ENCODE peak calls at places on chromosome 21, in six cellular contexts. One of them, this sample, is unnamed. For H3K4me1, the result is how much of the 10 kb centered on the place peaks cover.

GRCh38 chr21:33039542-33039941 is 13.8 kb downstream of the OLIG2 start:
- DNase-seq in thoracic aorta: no peak
- DNase-seq in small intestine: no peak
- DNase-seq in body of pancreas: no peak
- DNase-seq in prostate gland: no peak
- DNase-seq in HCT116: no peak
- DNase-seq in this sample: no peak

GRCh38 chr21:39022035-39022900 is 161.0 kb downstream of the PSMG1 start:
- DNase-seq in thoracic aorta: no peak
- DNase-seq in small intestine: peak
- DNase-seq in body of pancreas: no peak
- DNase-seq in prostate gland: no peak
- DNase-seq in HCT116: no peak
- DNase-seq in this sample: no peak

GRCh38 chr21:46153259-46154154 is 1.9 kb downstream of the FTCD start:
- DNase-seq in thoracic aorta: peak
- DNase-seq in small intestine: peak
- DNase-seq in body of pancreas: peak
- DNase-seq in prostate gland: peak
- DNase-seq in HCT116: no peak
- DNase-seq in this sample: peak

GRCh38 chr21:37862536-37862935 is 53.7 kb downstream of the KCNJ6 start:
- DNase-seq in thoracic aorta: no peak
- DNase-seq in small intestine: peak
- DNase-seq in body of pancreas: no peak
- DNase-seq in prostate gland: no peak
- DNase-seq in HCT116: no peak
- DNase-seq in this sample: no peak

GRCh38 chr21:42621166-42621827 is 32.1 kb upstream of the PDE9A start:
- DNase-seq in thoracic aorta: no peak
- DNase-seq in small intestine: peak
- DNase-seq in body of pancreas: no peak
- DNase-seq in prostate gland: no peak
- DNase-seq in HCT116: no peak
- DNase-seq in this sample: no peak

GRCh38 chr21:38696617-38697016 is 109.1 kb upstream of the ETS2 start:
- DNase-seq in thoracic aorta: no peak
- DNase-seq in small intestine: no peak
- DNase-seq in body of pancreas: no peak
- DNase-seq in prostate gland: no peak
- DNase-seq in HCT116: no peak
- DNase-seq in this sample: no peak

GRCh38 chr21:43865471-43866181 is 603 bp downstream of the AGPAT3 start:
- DNase-seq in thoracic aorta: no peak
- DNase-seq in small intestine: peak
- DNase-seq in body of pancreas: peak
- DNase-seq in prostate gland: no peak
- DNase-seq in HCT116: no peak
- DNase-seq in this sample: no peak

GRCh38 chr21:42121792-42122191 is 50.7 kb downstream of the UMODL1 start:
- DNase-seq in thoracic aorta: no peak
- DNase-seq in small intestine: peak
- DNase-seq in body of pancreas: no peak
- DNase-seq in prostate gland: peak
- DNase-seq in HCT116: no peak
- DNase-seq in this sample: no peak

GRCh38 chr21:44959376-44960091 is 19.7 kb downstream of the SLX9 start:
- DNase-seq in thoracic aorta: no peak
- DNase-seq in small intestine: no peak
- DNase-seq in body of pancreas: no peak
- DNase-seq in prostate gland: no peak
- DNase-seq in HCT116: no peak
- DNase-seq in this sample: no peak
- H3K4me1 ChIP-seq in thoracic aorta: half or more
- H3K4me1 ChIP-seq in small intestine: under half
- H3K4me1 ChIP-seq in body of pancreas: under half
- H3K4me1 ChIP-seq in prostate gland: under half
- H3K4me1 ChIP-seq in HCT116: under half
- H3K4me1 ChIP-seq in this sample: under half

DNA sequence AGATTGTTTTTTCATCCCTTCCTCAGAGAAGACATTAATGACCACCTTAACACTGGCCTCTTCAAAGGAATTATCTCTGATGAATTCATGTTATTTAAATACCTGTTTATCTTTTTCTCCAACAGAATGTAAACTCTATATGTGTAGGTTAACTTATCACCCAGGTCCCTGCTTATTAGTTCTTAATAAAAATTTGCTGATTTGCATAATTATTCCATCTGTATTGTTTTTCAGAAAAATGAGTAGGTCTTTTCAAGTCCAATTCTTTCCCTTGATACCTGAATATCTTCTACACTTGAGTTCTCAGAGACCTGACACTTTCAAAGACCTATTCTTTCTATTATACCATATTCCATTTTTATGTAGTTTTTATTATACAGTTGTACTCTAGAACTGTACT is 886.7 kb upstream of the TMPRSS15 start:
- DNase-seq in thoracic aorta: no peak
- DNase-seq in small intestine: no peak
- DNase-seq in body of pancreas: no peak
- DNase-seq in prostate gland: no peak
- DNase-seq in HCT116: no peak
- DNase-seq in this sample: no peak
- H3K27ac ChIP-seq in thoracic aorta: no peak
- H3K27ac ChIP-seq in small intestine: no peak
- H3K27ac ChIP-seq in body of pancreas: no peak
- H3K27ac ChIP-seq in prostate gland: no peak
- H3K27ac ChIP-seq in HCT116: no peak
- H3K27ac ChIP-seq in this sample: no peak

DNA sequence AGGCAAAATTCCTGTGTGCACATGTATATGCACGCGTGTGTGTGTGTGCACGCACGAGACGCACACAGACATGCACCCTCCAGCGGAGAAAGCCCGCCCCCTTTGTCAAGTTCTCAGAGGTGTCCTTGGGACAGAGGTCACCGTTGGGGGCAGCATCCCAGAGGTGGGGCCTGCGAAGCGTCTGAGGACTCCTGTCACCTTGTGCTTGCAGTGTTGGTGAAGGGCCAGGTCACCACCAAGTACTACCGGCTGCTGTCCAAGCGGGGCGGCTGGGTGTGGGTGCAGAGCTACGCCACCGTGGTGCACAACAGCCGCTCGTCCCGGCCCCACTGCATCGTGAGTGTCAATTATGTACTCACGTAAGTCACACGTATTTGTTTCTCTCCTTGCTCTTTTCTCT is 42.6 kb downstream of the SIM2 start:
- DNase-seq in thoracic aorta: no peak
- DNase-seq in small intestine: no peak
- DNase-seq in body of pancreas: no peak
- DNase-seq in prostate gland: no peak
- DNase-seq in HCT116: no peak
- DNase-seq in this sample: no peak
- H3K4me1 ChIP-seq in thoracic aorta: under half
- H3K4me1 ChIP-seq in small intestine: under half
- H3K4me1 ChIP-seq in body of pancreas: under half
- H3K4me1 ChIP-seq in prostate gland: under half
- H3K4me1 ChIP-seq in HCT116: under half
- H3K4me1 ChIP-seq in this sample: under half

GRCh38 chr21:16318651-16319300 is 589.0 kb downstream of the USP25 start:
- DNase-seq in thoracic aorta: no peak
- DNase-seq in small intestine: no peak
- DNase-seq in body of pancreas: no peak
- DNase-seq in prostate gland: no peak
- DNase-seq in HCT116: no peak
- DNase-seq in this sample: no peak
- H3K27ac ChIP-seq in thoracic aorta: no peak
- H3K27ac ChIP-seq in small intestine: no peak
- H3K27ac ChIP-seq in body of pancreas: no peak
- H3K27ac ChIP-seq in prostate gland: no peak
- H3K27ac ChIP-seq in HCT116: no peak
- H3K27ac ChIP-seq in this sample: no peak

GRCh38 chr21:36100971-36101641 is 31.3 kb downstream of the CBR1 start:
- DNase-seq in thoracic aorta: no peak
- DNase-seq in small intestine: peak
- DNase-seq in body of pancreas: no peak
- DNase-seq in prostate gland: no peak
- DNase-seq in HCT116: no peak
- DNase-seq in this sample: no peak
- H3K4me1 ChIP-seq in thoracic aorta: under half
- H3K4me1 ChIP-seq in small intestine: under half
- H3K4me1 ChIP-seq in body of pancreas: under half
- H3K4me1 ChIP-seq in prostate gland: under half
- H3K4me1 ChIP-seq in HCT116: under half
- H3K4me1 ChIP-seq in this sample: under half

GRCh38 chr21:26447932-26448331 is 125.2 kb downstream of the CYYR1 start:
- DNase-seq in thoracic aorta: no peak
- DNase-seq in small intestine: no peak
- DNase-seq in body of pancreas: no peak
- DNase-seq in prostate gland: no peak
- DNase-seq in HCT116: no peak
- DNase-seq in this sample: no peak
- H3K27ac ChIP-seq in thoracic aorta: no peak
- H3K27ac ChIP-seq in small intestine: no peak
- H3K27ac ChIP-seq in body of pancreas: no peak
- H3K27ac ChIP-seq in prostate gland: no peak
- H3K27ac ChIP-seq in HCT116: no peak
- H3K27ac ChIP-seq in this sample: no peak

This sample was measured in adrenal gland.